ENCODE peak calls at places on chromosomes 3 and 15, in four cellular contexts. R is HepG2, W is GM12878, S is H1. U is an unnamed sample.

GRCh38 chr3:47296562-47297302 is 14.0 kb downstream of the KLHL18 start:
- DNase-seq in R (no peak), W (no peak), S (no peak), U (no peak)

GRCh38 chr15:92832992-92833438 is 67.1 kb upstream of the CHD2 start:
- DNase-seq in R (no peak), W (no peak), S (no peak), U (no peak)

GRCh38 chr3:113231827-113232253 is 20.5 kb downstream of the BOC start:
- DNase-seq in R (peak), W (no peak), S (no peak), U (no peak)

GRCh38 chr3:30688776-30689175 is 82.4 kb downstream of the TGFBR2 start:
- DNase-seq in R (no peak), W (no peak), S (no peak), U (no peak)

GRCh38 chr3:31729082-31729481 is 196.4 kb downstream of the STT3B start:
- DNase-seq in R (no peak), W (no peak), S (no peak), U (no peak)

GRCh38 chr3:168847293-168847883 is 751.7 kb upstream of the GOLIM4 start:
- DNase-seq in R (no peak), W (peak), S (no peak), U (peak)

GRCh38 chr15:92711457-92711831 is 55.9 kb upstream of the FAM174B start:
- DNase-seq in R (no peak), W (no peak), S (peak), U (no peak)

GRCh38 chr3:150545419-150546225 is 674 bp downstream of the SERP1 start:
- DNase-seq in R (peak), W (no peak), S (no peak), U (peak)

GRCh38 chr3:114440700-114441099 is 146.9 kb downstream of the TIGIT start:
- DNase-seq in R (no peak), W (no peak), S (no peak), U (no peak)

GRCh38 chr3:140857993-140858392 is 83.6 kb upstream of the SLC25A36 start:
- DNase-seq in R (no peak), W (no peak), S (no peak), U (no peak)

GRCh38 chr3:157104928-157105652 is 54.9 kb downstream of the CCNL1 start:
- DNase-seq in R (no peak), W (no peak), S (peak), U (peak)

GRCh38 chr3:104388624-104389023 is 978.1 kb upstream of the ALCAM start:
- DNase-seq in R (no peak), W (no peak), S (no peak), U (no peak)

GRCh38 chr3:54188176-54188791 is 65.9 kb downstream of the CACNA2D3 start:
- DNase-seq in R (peak), W (no peak), S (peak), U (peak)

GRCh38 chr3:146715176-146715575 is 110.0 kb upstream of the PLSCR5 start:
- DNase-seq in R (no peak), W (no peak), S (no peak), U (no peak)

GRCh38 chr3:38829404-38829803 is 13.4 kb upstream of the SCN10A start:
- DNase-seq in R (peak), W (no peak), S (no peak), U (peak)

GRCh38 chr3:66220066-66220465 is 735 bp upstream of the SLC25A26 start:
- DNase-seq in R (no peak), W (no peak), S (no peak), U (no peak)

GRCh38 chr3:94234177-94234788 is 171.4 kb downstream of the NSUN3 start:
- DNase-seq in R (peak), W (no peak), S (no peak), U (peak)

GRCh38 chr3:120481056-120481455 is 30.3 kb upstream of the FSTL1 start:
- DNase-seq in R (no peak), W (no peak), S (no peak), U (no peak)

GRCh38 chr3:42701371-42702065 is 1.1 kb downstream of the HHATL start:
- DNase-seq in R (peak), W (no peak), S (peak), U (peak)

GRCh38 chr3:194028434-194029004 is 107.4 kb upstream of the HES1 start:
- DNase-seq in R (no peak), W (no peak), S (no peak), U (no peak)

GRCh38 chr15:52191207-52191606 is at the start of gene GNB5:
- DNase-seq in R (no peak), W (no peak), S (no peak), U (no peak)

GRCh38 chr3:168024537-168024941 is 71.2 kb downstream of the GOLIM4 start:
- DNase-seq in R (no peak), W (peak), S (no peak), U (no peak)

GRCh38 chr3:49707113-49707480 is 12.4 kb downstream of the AMIGO3 start:
- DNase-seq in R (no peak), W (no peak), S (no peak), U (no peak)

GRCh38 chr3:184241447-184242296 is 7.1 kb downstream of the ALG3 start:
- DNase-seq in R (peak), W (no peak), S (peak), U (no peak)

GRCh38 chr3:172098698-172099494 is 59.5 kb downstream of the FNDC3B start:
- DNase-seq in R (peak), W (no peak), S (no peak), U (no peak)

GRCh38 chr3:159560214-159561004 is 428.2 kb upstream of the IL12A start:
- DNase-seq in R (no peak), W (no peak), S (no peak), U (no peak)

GRCh38 chr15:81411056-81411455 is 37.0 kb upstream of the TMC3 start:
- DNase-seq in R (no peak), W (no peak), S (no peak), U (no peak)

GRCh38 chr15:58065445-58066041 is at the start of gene ALDH1A2:
- DNase-seq in R (no peak), W (no peak), S (peak), U (peak)

GRCh38 chr3:109278546-109278945 is 37.8 kb downstream of the DPPA2 start:
- DNase-seq in R (no peak), W (no peak), S (no peak), U (no peak)

GRCh38 chr3:62374375-62374876 is 1.1 kb upstream of the FEZF2 start:
- DNase-seq in R (no peak), W (no peak), S (no peak), U (no peak)

GRCh38 chr3:179069762-179070390 is 1.7 kb downstream of the ZMAT3 start:
- DNase-seq in R (no peak), W (no peak), S (no peak), U (no peak)

GRCh38 chr3:46883252-46884185 is 6.0 kb downstream of the PTH1R start:
- DNase-seq in R (no peak), W (no peak), S (peak), U (peak)

GRCh38 chr15:33913459-33913858 is 54.8 kb upstream of the CHRM5 start:
- DNase-seq in R (no peak), W (no peak), S (no peak), U (no peak)

GRCh38 chr15:100114100-100114499 is 227.7 kb downstream of the ADAMTS17 start:
- DNase-seq in R (no peak), W (no peak), S (no peak), U (no peak)
- TF ChIP-seq SP1 in R (no peak), W (no peak), S (no peak), U (no peak)

DNA sequence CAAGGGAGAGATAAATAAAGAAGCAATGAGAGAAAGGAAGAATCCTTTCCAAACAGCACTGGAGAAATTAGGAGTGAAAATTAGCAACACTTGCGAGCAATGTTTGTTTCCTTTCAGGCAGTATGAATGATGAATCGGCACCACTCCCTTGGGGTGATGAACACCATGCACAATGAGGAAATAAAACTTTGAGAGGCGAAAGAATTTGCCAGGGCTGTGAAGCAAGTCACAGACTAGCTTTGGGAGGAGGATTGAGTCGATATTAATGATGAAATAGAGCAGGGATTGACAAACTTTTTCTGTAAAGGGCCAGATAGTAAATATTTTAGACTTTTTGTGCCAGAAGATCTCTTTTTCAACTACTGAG is 237.7 kb downstream of the AGBL1 start:
- DNase-seq in R (no peak), W (no peak), S (no peak), U (no peak)
- TF ChIP-seq SUZ12 in R (no peak), W (no peak), S (no peak), U (no peak)

GRCh38 chr3:10358309-10358980 is 37.5 kb upstream of the SEC13 start:
- DNase-seq in R (no peak), W (no peak), S (no peak), U (no peak)

GRCh38 chr3:10354373-10355015 is 33.6 kb upstream of the SEC13 start:
- DNase-seq in R (no peak), W (no peak), S (no peak), U (no peak)

GRCh38 chr3:10357095-10357494 is 36.2 kb upstream of the SEC13 start:
- DNase-seq in R (no peak), W (no peak), S (no peak), U (no peak)

GRCh38 chr3:10357592-10358308 is 36.8 kb upstream of the SEC13 start:
- DNase-seq in R (no peak), W (peak), S (no peak), U (no peak)

DNA sequence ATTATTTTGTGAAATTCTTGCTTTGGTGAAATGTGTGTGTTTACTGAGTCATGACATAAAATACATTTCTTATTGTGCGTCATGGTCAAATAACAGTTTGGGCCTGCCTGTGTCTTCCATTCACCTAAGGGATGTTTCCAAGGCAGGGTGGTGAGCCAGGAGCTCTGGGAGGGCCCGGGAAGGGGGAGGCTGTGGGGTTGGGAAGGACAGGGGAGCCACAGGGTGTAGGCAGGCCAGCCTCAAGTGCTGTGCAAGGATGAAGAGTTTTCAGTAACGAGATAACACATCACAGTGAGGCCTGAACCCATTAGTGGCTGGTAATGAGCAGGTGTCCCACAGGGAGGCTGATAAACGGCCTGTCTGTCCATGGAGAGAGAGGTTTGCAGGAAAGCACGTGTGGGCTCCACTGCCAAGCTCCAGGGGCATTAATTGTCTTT is 35.6 kb upstream of the SEC13 start:
- DNase-seq in R (no peak), W (no peak), S (no peak), U (no peak)
- TF ChIP-seq SP1 in R (no peak), W (no peak), S (no peak), U (no peak)

GRCh38 chr3:56314842-56315241 is 153.4 kb downstream of the ERC2 start:
- DNase-seq in R (no peak), W (no peak), S (no peak), U (no peak)
- TF ChIP-seq SUZ12 in R (no peak), W (no peak), S (no peak), U (no peak)

GRCh38 chr3:52046186-52046913 is 10.0 kb downstream of the DUSP7 start:
- DNase-seq in R (no peak), W (no peak), S (no peak), U (no peak)
- TF ChIP-seq SP1 in R (no peak), W (no peak), S (no peak), U (no peak)

DNA sequence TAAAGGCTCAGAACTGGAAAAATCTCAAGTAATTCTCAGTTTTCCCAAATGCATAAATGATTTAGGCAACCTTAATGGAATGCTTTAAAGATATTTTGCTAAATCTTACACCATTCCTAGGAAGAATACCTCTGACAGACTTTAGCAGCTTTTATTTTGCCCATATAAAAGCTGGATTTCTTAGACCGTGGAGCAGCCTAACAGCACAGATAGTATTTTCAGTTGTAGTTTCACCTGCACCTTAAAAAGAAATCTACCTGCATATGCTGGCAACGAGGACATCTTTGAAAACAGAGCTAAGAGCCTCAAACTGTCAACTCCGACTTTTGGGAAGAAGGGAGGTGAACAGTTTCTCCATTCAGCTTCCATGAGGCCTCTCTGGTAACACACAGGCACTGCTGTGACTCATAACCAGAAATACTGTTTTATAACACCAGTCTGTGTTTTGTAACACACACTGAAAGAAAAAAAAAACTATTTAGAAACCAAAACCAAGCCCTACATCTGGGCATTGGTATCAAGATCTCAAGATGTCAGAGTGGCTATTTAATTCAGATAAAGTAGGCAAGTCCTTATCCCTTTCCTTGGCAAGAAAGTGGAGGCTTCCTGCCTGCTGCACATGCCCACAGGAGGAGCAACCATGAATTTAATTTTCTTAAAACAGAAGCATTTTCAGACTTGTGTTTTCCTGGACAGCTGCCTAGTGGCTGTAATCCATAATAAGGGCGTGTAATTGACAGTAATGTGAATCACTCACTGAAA is 181.5 kb upstream of the ICE2 start:
- DNase-seq in R (no peak), W (no peak), S (no peak), U (no peak)
- TF ChIP-seq SUZ12 in R (no peak), W (no peak), S (no peak), U (no peak)

GRCh38 chr15:31307270-31308184 is 19.1 kb upstream of the KLF13 start:
- DNase-seq in R (no peak), W (no peak), S (peak), U (no peak)

GRCh38 chr15:31312220-31312619 is 14.4 kb upstream of the KLF13 start:
- DNase-seq in R (no peak), W (no peak), S (no peak), U (no peak)

GRCh38 chr15:31308185-31308639 is 18.4 kb upstream of the KLF13 start:
- DNase-seq in R (no peak), W (no peak), S (peak), U (no peak)

GRCh38 chr15:31311735-31312134 is 14.9 kb upstream of the KLF13 start:
- DNase-seq in R (no peak), W (no peak), S (peak), U (no peak)

GRCh38 chr15:31309893-31310606 is 16.6 kb upstream of the KLF13 start:
- DNase-seq in R (no peak), W (no peak), S (peak), U (no peak)
- TF ChIP-seq SP1 in R (no peak), W (no peak), S (no peak), U (no peak)

DNA sequence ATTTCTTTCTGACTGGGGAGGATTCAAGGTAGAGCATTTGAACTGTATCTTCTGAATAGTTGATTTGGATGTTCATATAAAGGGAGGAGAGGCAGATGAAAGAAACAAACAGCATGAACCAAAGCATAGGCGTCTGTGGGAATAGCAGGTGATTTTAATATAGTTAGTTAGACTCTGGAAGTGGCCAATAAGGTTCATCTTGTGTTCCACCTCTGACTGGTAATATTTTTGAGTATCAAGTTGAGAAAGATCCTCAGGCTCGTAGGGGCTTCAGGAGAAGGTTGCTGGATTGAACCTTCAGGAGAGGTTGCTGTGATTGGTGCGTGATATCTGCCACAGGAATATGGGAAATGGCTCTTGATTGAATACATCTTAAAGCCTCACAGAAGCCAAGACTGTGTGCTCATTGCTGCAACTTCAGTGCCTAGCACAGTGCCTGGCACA is 12.7 kb downstream of the NFKBIZ start:
- DNase-seq in R (no peak), W (no peak), S (no peak), U (no peak)
- TF ChIP-seq SUZ12 in R (no peak), W (no peak), S (no peak), U (no peak)

DNA sequence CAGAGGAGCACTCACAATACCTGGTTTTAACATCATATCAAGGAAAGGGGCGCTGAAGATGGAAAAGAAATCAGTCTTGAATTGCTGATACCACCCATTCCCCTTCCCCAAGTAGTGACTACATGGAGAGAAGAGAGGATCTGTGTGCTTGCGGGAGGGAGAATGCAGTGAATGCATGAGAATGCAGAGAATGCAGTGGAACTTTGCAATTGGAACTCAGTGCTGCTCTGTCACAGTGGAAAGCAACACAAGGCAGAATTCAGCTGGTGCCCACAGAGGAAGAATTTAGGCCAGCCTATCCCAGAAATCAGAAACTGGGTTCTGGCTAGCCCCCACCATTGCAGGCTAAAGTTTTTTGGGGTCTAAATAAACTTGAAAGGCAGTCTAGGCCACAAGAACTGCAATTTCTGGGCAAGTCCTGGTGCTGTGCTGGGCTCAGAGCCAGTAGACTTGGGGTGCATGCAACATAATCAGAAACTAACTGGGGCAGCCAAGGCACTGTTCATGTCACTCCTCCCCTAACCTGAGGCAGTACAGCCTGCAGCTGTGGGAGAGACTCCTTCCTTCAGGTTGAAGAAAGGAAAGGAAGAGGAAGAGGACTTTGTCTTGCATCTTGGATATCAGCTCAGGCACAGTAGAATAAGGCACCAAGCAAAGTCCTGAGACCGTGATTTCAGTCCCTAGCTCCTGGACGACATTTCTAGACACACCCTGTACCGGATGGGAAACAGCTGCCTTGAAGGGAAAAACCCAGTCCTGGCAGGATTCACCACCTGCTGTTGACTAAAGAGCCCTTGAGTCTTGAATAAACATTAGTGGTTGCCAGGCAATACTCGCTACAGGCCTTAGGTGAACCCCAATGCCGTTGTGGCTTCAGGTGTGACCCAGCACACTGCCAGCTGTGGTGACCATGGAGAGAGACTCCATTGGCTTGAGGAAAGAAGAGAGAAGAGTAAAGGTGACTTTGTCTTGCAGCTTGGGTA is 329.3 kb downstream of the TBL1XR1 start:
- DNase-seq in R (no peak), W (no peak), S (no peak), U (no peak)
- TF ChIP-seq SP1 in R (no peak), W (no peak), S (no peak), U (no peak)

GRCh38 chr3:60053518-60054265 is 1003.9 kb upstream of the CFAP20DC start:
- DNase-seq in R (no peak), W (no peak), S (no peak), U (no peak)
- TF ChIP-seq SUZ12 in R (no peak), W (no peak), S (no peak), U (no peak)